ENCODE peak calls at places on chromosomes 13 and 19, in five cellular contexts. T is SHP77 treated with DMSO at 0.1 percent for 48 hours; G is activated CD4-positive, alpha-beta memory T cell treated with anti-CD3 and anti-CD28 coated beads, Interleukin-2, amount 10 ng/mL, durations not matched to agents 7 days and 5 days; J is tibial artery; Q is tibial nerve. L is an unnamed sample.

GRCh38 chr19:19379527-19379926 is 25.9 kb upstream of the GATAD2A start:
- DNase-seq in T (no peak), G (no peak), J (no peak), Q (no peak), L (no peak)

GRCh38 chr19:58545286-58546068 is 1.6 kb downstream of the TRIM28 start:
- DNase-seq in T (no peak), G (no peak), J (no peak), Q (no peak), L (no peak)

GRCh38 chr13:39415403-39415802 is 187.6 kb downstream of the LHFPL6 start:
- DNase-seq in T (no peak), G (no peak), J (peak), Q (no peak), L (peak)

GRCh38 chr13:60397693-60398437 is 845 bp downstream of the TDRD3 start:
- DNase-seq in T (no peak), G (peak), J (peak), Q (peak), L (peak)

GRCh38 chr13:25901460-25902376 is 150.1 kb downstream of the SHISA2 start:
- DNase-seq in T (no peak), G (peak), J (no peak), Q (no peak), L (peak)

GRCh38 chr19:55434356-55434755 is 8.7 kb downstream of the SHISA7 start:
- DNase-seq in T (no peak), G (no peak), J (no peak), Q (no peak), L (no peak)

GRCh38 chr13:41179593-41180250 is 14.6 kb downstream of the KBTBD7 start:
- DNase-seq in T (no peak), G (no peak), J (no peak), Q (no peak), L (no peak)

GRCh38 chr13:84050551-84050950 is 168.3 kb upstream of the SLITRK1 start:
- DNase-seq in T (no peak), G (no peak), J (no peak), Q (no peak), L (no peak)

GRCh38 chr13:44219808-44220544 is 153.6 kb upstream of the SERP2 start:
- DNase-seq in T (no peak), G (no peak), J (no peak), Q (no peak), L (no peak)

L was measured in SJSA1.